ENCODE peak calls at places on chromosomes 12 and 14, in ten cellular contexts. W, P, H, N, K, S, B, G, O and I are unnamed samples.

GRCh38 chr14:24817638-24818053 is 183.7 kb upstream of the GZMB start:
- DNase-seq in N (no peak), K (no peak), O (no peak), B (no peak), H (no peak), G (no peak), S (no peak), P (peak), W (no peak), I (no peak)

GRCh38 chr14:64795211-64795610 is 84.5 kb downstream of the SPTB start:
- DNase-seq in O (no peak), W (no peak), P (no peak), S (no peak), H (no peak), N (no peak), B (no peak), G (no peak), K (no peak), I (no peak)

GRCh38 chr14:33317675-33318074 is 379.0 kb downstream of the NPAS3 start:
- DNase-seq in G (no peak), B (no peak), H (peak), N (no peak), S (no peak), K (no peak), W (no peak), P (no peak), O (no peak), I (no peak)

GRCh38 chr12:10365716-10366433 is 24.0 kb downstream of the KLRK1 start:
- DNase-seq in G (no peak), O (peak), W (peak), H (no peak), K (no peak), S (no peak), B (no peak), P (no peak), N (no peak), I (no peak)

GRCh38 chr12:55822228-55822627 is 4.4 kb downstream of the ORMDL2 start:
- DNase-seq in B (no peak), S (no peak), O (no peak), K (no peak), H (no peak), W (no peak), P (no peak), G (no peak), N (no peak), I (peak)

GRCh38 chr12:114397978-114398881 is 7.7 kb downstream of the TBX5 start:
- DNase-seq in B (no peak), S (no peak), K (no peak), N (no peak), O (no peak), H (no peak), P (no peak), W (no peak), G (no peak), I (peak)

GRCh38 chr14:78902010-78902623 is 731.9 kb downstream of the NRXN3 start:
- DNase-seq in K (no peak), G (peak), N (no peak), O (peak), W (peak), P (peak), H (peak), S (no peak), B (no peak), I (peak)

GRCh38 chr14:75559451-75560187 is 18.8 kb upstream of the FLVCR2 start:
- DNase-seq in O (peak), H (peak), G (peak), K (no peak), B (no peak), S (no peak), N (no peak), P (no peak), W (no peak), I (peak)

GRCh38 chr12:110733089-110733715 is 9.5 kb downstream of the PPP1CC start:
- DNase-seq in B (no peak), O (peak), W (no peak), G (peak), K (no peak), P (peak), H (peak), S (no peak), N (no peak), I (peak)

GRCh38 chr14:100562751-100563150 is 24.5 kb downstream of the BEGAIN start:
- DNase-seq in G (no peak), P (no peak), K (no peak), S (no peak), W (no peak), H (no peak), O (no peak), N (no peak), B (no peak), I (no peak)

GRCh38 chr12:61991663-61992062 is 268.5 kb upstream of the USP15 start:
- DNase-seq in G (no peak), K (no peak), B (no peak), H (no peak), S (no peak), O (no peak), P (no peak), N (no peak), W (no peak), I (no peak)

GRCh38 chr14:75826599-75826998 is 155.2 kb downstream of the TGFB3 start:
- DNase-seq in W (no peak), H (no peak), O (peak), N (no peak), B (no peak), K (no peak), S (no peak), G (no peak), P (no peak), I (peak)

GRCh38 chr12:105654606-105655005 is 324.1 kb downstream of the C12orf75 start:
- DNase-seq in N (no peak), K (no peak), B (no peak), W (no peak), O (no peak), G (no peak), S (no peak), H (no peak), P (no peak), I (no peak)

GRCh38 chr14:61653507-61653906 is 41.8 kb upstream of the HIF1A start:
- DNase-seq in P (no peak), G (peak), S (no peak), B (no peak), O (peak), W (no peak), H (no peak), N (peak), K (peak), I (peak)

GRCh38 chr14:100733152-100733850 is 6.6 kb downstream of the DLK1 start:
- DNase-seq in K (no peak), S (no peak), W (no peak), G (no peak), P (no peak), B (no peak), H (no peak), O (no peak), N (peak), I (no peak)

GRCh38 chr12:52405922-52406385 is at the start of gene KRT82:
- DNase-seq in S (no peak), G (no peak), W (no peak), P (no peak), K (no peak), H (no peak), B (no peak), N (no peak), O (no peak), I (no peak)
- H3K4me3 ChIP-seq in S (no peak), G (no peak), W (no peak), P (no peak), K (no peak), H (no peak), B (no peak), N (no peak), O (no peak), I (no peak)

GRCh38 chr12:6539276-6540134 is 5.2 kb downstream of the GAPDH start:
- DNase-seq in G (no peak), W (peak), P (no peak), H (no peak), B (peak), N (no peak), S (no peak), O (no peak), K (no peak), I (peak)

GRCh38 chr12:6541371-6542165 is 7.3 kb downstream of the GAPDH start:
- DNase-seq in K (no peak), O (no peak), W (peak), H (no peak), B (no peak), P (no peak), N (no peak), S (no peak), G (no peak), I (no peak)

GRCh38 chr12:6538420-6539275 is 4.3 kb downstream of the GAPDH start:
- DNase-seq in G (peak), N (no peak), P (no peak), H (peak), O (no peak), W (peak), B (no peak), K (no peak), S (no peak), I (peak)

GRCh38 chr12:6542209-6543009 is 8.1 kb downstream of the GAPDH start:
- DNase-seq in P (no peak), K (peak), G (no peak), O (no peak), W (no peak), H (no peak), N (peak), B (no peak), S (no peak), I (no peak)

DNA sequence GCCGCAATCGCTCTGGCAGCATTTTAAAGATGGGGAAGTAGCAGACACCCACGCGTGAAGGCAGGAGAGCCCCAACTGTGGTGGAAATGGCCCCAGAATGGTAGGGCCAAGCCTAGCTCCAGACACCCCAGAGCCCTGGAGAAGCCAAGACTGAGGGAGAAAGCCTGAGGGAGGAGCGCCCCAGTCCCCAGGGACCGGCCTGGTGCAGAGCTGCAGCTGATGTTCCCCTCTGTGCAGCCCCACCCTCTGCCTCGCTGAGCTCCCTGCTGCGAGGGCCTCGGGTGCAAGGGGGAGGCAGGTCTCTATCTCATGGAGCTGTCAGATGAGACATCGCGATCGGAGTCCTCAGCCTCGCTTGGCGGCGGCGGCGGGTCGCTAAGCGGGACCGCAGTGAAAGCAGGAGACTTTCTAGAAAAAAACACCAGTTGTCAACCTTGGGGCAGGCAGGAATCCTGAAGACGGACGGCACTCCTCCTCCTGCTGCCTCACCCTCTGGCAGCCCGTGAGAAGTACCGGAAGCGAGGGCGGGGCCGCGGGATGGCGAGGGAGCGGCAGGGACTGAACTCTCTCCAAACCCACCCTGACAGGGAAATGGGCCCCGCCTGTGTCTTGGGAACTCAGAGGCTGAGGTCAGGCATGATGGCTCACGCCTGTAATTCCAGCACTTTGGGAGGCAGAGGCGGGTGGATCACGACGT is 6.0 kb downstream of the GAPDH start:
- DNase-seq in P (peak), S (peak), G (peak), O (peak), B (peak), K (peak), N (peak), W (peak), H (peak), I (peak)
- H3K4me3 ChIP-seq in P (no peak), S (no peak), G (no peak), O (no peak), B (no peak), K (no peak), N (no peak), W (peak), H (peak), I (peak)

GRCh38 chr14:67541448-67542387 is 8.6 kb downstream of the PLEKHH1 start:
- DNase-seq in G (no peak), P (no peak), S (no peak), K (no peak), W (peak), B (no peak), N (no peak), H (no peak), O (no peak), I (no peak)
- H3K4me3 ChIP-seq in G (no peak), P (no peak), S (no peak), K (no peak), W (peak), B (no peak), N (no peak), H (no peak), O (no peak), I (no peak)

GRCh38 chr12:77325505-77325904 is 260.1 kb upstream of the E2F7 start:
- DNase-seq in O (no peak), W (no peak), H (no peak), K (peak), S (no peak), B (peak), G (no peak), N (no peak), P (no peak), I (no peak)
- H3K4me3 ChIP-seq in O (peak), W (no peak), H (peak), K (peak), S (peak), B (peak), G (no peak), N (peak), P (peak), I (peak)

GRCh38 chr12:76962099-76962498 is 83.3 kb upstream of the CSRP2 start:
- DNase-seq in O (no peak), B (no peak), N (no peak), W (no peak), G (no peak), H (no peak), K (no peak), P (no peak), S (no peak), I (no peak)
- H3K4me3 ChIP-seq in O (no peak), B (no peak), N (no peak), W (no peak), G (no peak), H (no peak), K (no peak), P (no peak), S (no peak), I (no peak)

DNA sequence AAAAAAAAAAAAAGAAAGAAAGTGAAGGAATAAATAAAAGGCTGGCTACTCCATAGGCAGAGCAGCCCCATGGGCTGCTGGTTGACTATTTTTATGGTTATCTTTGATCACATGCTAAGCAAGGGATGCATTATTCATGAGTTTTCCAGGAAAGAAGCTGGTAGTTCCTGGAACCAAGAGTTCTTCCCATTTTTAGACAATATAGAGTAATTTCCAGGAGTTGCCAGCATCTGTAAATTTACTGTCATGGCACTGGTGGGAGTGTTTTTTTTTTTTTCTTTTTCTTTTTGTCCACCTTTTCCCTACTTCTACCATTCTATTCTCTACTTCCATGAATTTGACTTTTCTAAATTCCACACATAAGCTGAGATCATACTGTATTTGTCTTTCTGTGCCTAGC is 24.2 kb downstream of the FGD4 start:
- DNase-seq in G (no peak), H (no peak), N (no peak), K (no peak), O (no peak), P (no peak), S (no peak), B (no peak), W (peak), I (no peak)
- H3K4me3 ChIP-seq in G (no peak), H (no peak), N (no peak), K (no peak), O (no peak), P (no peak), S (no peak), B (no peak), W (no peak), I (no peak)